ENCODE peak calls at places on chromosomes 5 and 9, in eight cellular contexts. V is stimulated activated CD4-positive, alpha-beta T cell treated with anti-CD3 and anti-CD28 coated beads, TNF-alpha, amount 100 ng/mL, for 4 hours; R is T-helper 9 cell; A is hypothalamus; P is dermis microvascular lymphatic vessel endothelial cell; C is stromal cell of bone marrow; K is Right ventricle myocardium superior; O is activated gamma-delta T cell. E is an unnamed sample.

GRCh38 chr9:129558063-129558550 is 62.8 kb downstream of the C9orf50 start:
- DNase-seq in V (no peak), R (no peak), A (no peak), P (no peak), C (no peak), K (no peak), O (no peak), E (no peak)

GRCh38 chr5:134462047-134462575 is 50.4 kb upstream of the CDKN2AIPNL start:
- DNase-seq in V (no peak), R (no peak), A (no peak), P (no peak), C (no peak), K (no peak), O (no peak), E (no peak)

GRCh38 chr9:93060746-93061259 is 2.3 kb downstream of the SUSD3 start:
- DNase-seq in V (no peak), R (no peak), A (no peak), P (no peak), C (no peak), K (no peak), O (no peak), E (no peak)

GRCh38 chr9:1837453-1838084 is 177.6 kb upstream of the SMARCA2 start:
- DNase-seq in V (no peak), R (no peak), A (no peak), P (no peak), C (no peak), K (no peak), O (no peak), E (no peak)

GRCh38 chr5:92637960-92638359 is 943.1 kb downstream of the NR2F1-AS1 start:
- DNase-seq in V (no peak), R (no peak), A (no peak), P (no peak), C (no peak), K (no peak), O (no peak), E (no peak)

GRCh38 chr5:108143581-108143980 is 238.3 kb downstream of the FBXL17 start:
- DNase-seq in V (no peak), R (no peak), A (no peak), P (no peak), C (peak), K (no peak), O (no peak), E (no peak)

GRCh38 chr5:145943674-145944121 is 7.3 kb downstream of the SH3RF2 start:
- DNase-seq in V (no peak), R (no peak), A (no peak), P (no peak), C (no peak), K (no peak), O (no peak), E (no peak)

GRCh38 chr5:31598640-31599611 is 40.0 kb upstream of the PDZD2 start:
- DNase-seq in V (no peak), R (no peak), A (no peak), P (no peak), C (no peak), K (no peak), O (no peak), E (no peak)

GRCh38 chr5:141834331-141834730 is 43.9 kb downstream of the PCDH1 start:
- DNase-seq in V (no peak), R (no peak), A (no peak), P (no peak), C (no peak), K (no peak), O (no peak), E (no peak)

GRCh38 chr5:122089614-122090013 is 11.6 kb upstream of the LOX start:
- DNase-seq in V (no peak), R (no peak), A (no peak), P (no peak), C (no peak), K (no peak), O (no peak), E (no peak)

GRCh38 chr9:82382887-82383616 is 394.5 kb downstream of the SPATA31D1 start:
- DNase-seq in V (no peak), R (no peak), A (no peak), P (no peak), C (no peak), K (no peak), O (no peak), E (no peak)

GRCh38 chr9:13267743-13268142 is 11.7 kb downstream of the MPDZ start:
- DNase-seq in V (no peak), R (no peak), A (no peak), P (no peak), C (peak), K (no peak), O (no peak), E (no peak)

GRCh38 chr9:136222896-136223266 is 18.0 kb upstream of the LHX3 start:
- DNase-seq in V (no peak), R (no peak), A (no peak), P (no peak), C (no peak), K (no peak), O (no peak), E (no peak)

GRCh38 chr5:40879163-40879942 is 29.9 kb upstream of the C7 start:
- DNase-seq in V (no peak), R (no peak), A (no peak), P (peak), C (no peak), K (no peak), O (no peak), E (no peak)

GRCh38 chr5:14258840-14259239 is 115.7 kb downstream of the TRIO start:
- DNase-seq in V (no peak), R (no peak), A (no peak), P (no peak), C (no peak), K (no peak), O (no peak), E (no peak)

GRCh38 chr9:20524776-20525175 is 97.5 kb downstream of the MLLT3 start:
- DNase-seq in V (no peak), R (no peak), A (no peak), P (no peak), C (no peak), K (no peak), O (no peak), E (no peak)

GRCh38 chr9:126609711-126610388 is 3.9 kb upstream of the LMX1B start:
- DNase-seq in V (no peak), R (no peak), A (no peak), P (no peak), C (no peak), K (no peak), O (no peak), E (no peak)

GRCh38 chr5:9035346-9035745 is 510.5 kb downstream of the SEMA5A start:
- DNase-seq in V (no peak), R (no peak), A (no peak), P (no peak), C (no peak), K (no peak), O (no peak), E (no peak)

GRCh38 chr9:136634904-136635303 is 27.8 kb upstream of the EGFL7 start:
- DNase-seq in V (no peak), R (no peak), A (no peak), P (no peak), C (no peak), K (no peak), O (no peak), E (no peak)

GRCh38 chr5:58358436-58358835 is 101.5 kb downstream of the PLK2 start:
- DNase-seq in V (no peak), R (no peak), A (no peak), P (no peak), C (no peak), K (no peak), O (no peak), E (no peak)

GRCh38 chr5:126139773-126140172 is 283.4 kb upstream of the GRAMD2B start:
- DNase-seq in V (no peak), R (no peak), A (no peak), P (no peak), C (peak), K (no peak), O (no peak), E (no peak)

GRCh38 chr5:7745882-7746735 is 104.8 kb downstream of the CFAP90 start:
- DNase-seq in V (no peak), R (peak), A (peak), P (peak), C (peak), K (peak), O (no peak), E (peak)

GRCh38 chr9:121498487-121499176 is 1.0 kb downstream of the GGTA1 start:
- DNase-seq in V (no peak), R (no peak), A (no peak), P (no peak), C (peak), K (peak), O (no peak), E (no peak)

GRCh38 chr9:121447341-121447834 is 52.3 kb downstream of the GGTA1 start:
- DNase-seq in V (no peak), R (no peak), A (no peak), P (no peak), C (peak), K (no peak), O (no peak), E (no peak)

GRCh38 chr9:33619666-33620404 is 95.8 kb downstream of the ANKRD18B start:
- DNase-seq in V (no peak), R (no peak), A (no peak), P (no peak), C (peak), K (no peak), O (no peak), E (no peak)

E was measured in tibial nerve.